ENCODE peak calls at places on chromosome 12, in nine cellular contexts. F is tibial artery, D is right atrium auricular region, T is bronchial epithelial cell, P is BJ, E is body of pancreas, A is AG10803, V is astrocyte, B is OCI-LY7. N is an unnamed sample.

GRCh38 chr12:62259311-62259992 is 752 bp upstream of the USP15 start:
- DNase-seq in B (peak; percentile 39), V (no peak), F (no peak), A (no peak), E (peak; percentile 44), D (no peak), P (no peak), T (peak; percentile 57), N (peak; percentile 5)

GRCh38 chr12:118175823-118176447 is 40.0 kb downstream of the PEBP1 start:
- DNase-seq in A (no peak), V (no peak), F (no peak), T (no peak), P (no peak), E (peak; percentile 27), D (no peak), B (peak; percentile 7), N (peak; percentile 28)

GRCh38 chr12:75722714-75723200 is 211.3 kb upstream of the KRR1 start:
- DNase-seq in A (peak; percentile 94), B (peak; percentile 21), E (peak; percentile 67), T (peak; percentile 88), V (peak; percentile 93), F (no peak), P (peak; percentile 68), D (peak; percentile 77), N (peak; percentile 17)

GRCh38 chr12:16307843-16308475 is 30.5 kb upstream of the SLC15A5 start:
- DNase-seq in P (no peak), A (no peak), T (peak; percentile 18), F (no peak), V (no peak), E (no peak), D (no peak), B (no peak), N (no peak)

GRCh38 chr12:116918464-116918863 is 7.7 kb downstream of the FBXW8 start:
- DNase-seq in B (no peak), F (no peak), A (no peak), E (no peak), V (no peak), D (no peak), P (no peak), T (no peak), N (no peak)

GRCh38 chr12:121513464-121514183 is 67.2 kb downstream of the KDM2B start:
- DNase-seq in F (no peak), D (no peak), P (no peak), A (no peak), B (peak; percentile 69), E (peak; percentile 41), V (no peak), T (peak; percentile 16), N (peak; percentile 86)

GRCh38 chr12:52204095-52204930 is 12.5 kb upstream of the KRT80 start:
- DNase-seq in D (no peak), E (no peak), F (peak; percentile 55), B (no peak), A (no peak), V (peak; percentile 51), P (no peak), T (peak; percentile 66), N (no peak)

GRCh38 chr12:45122776-45123380 is 72.0 kb upstream of the DBX2 start:
- DNase-seq in F (no peak), E (no peak), A (peak; percentile 31), B (no peak), D (no peak), V (peak; percentile 12), T (peak; percentile 55), P (no peak), N (no peak)

GRCh38 chr12:62677355-62677754 is 210.7 kb downstream of the MON2 start:
- DNase-seq in F (no peak), A (no peak), E (no peak), V (no peak), D (peak; percentile 28), B (no peak), P (no peak), T (no peak), N (no peak)

GRCh38 chr12:55745361-55746146 is 2.6 kb downstream of the GDF11 start:
- DNase-seq in E (no peak), D (no peak), A (no peak), T (no peak), B (peak; percentile 87), V (no peak), P (no peak), F (no peak), N (no peak)

GRCh38 chr12:66861157-66861750 is 182.4 kb upstream of the GRIP1 start:
- DNase-seq in F (peak; percentile 62), T (peak; percentile 58), A (peak; percentile 52), D (peak; percentile 76), B (peak; percentile 72), P (peak; percentile 0), V (peak; percentile 10), E (peak; percentile 45), N (peak; percentile 9)

GRCh38 chr12:46830731-46831334 is 5.0 kb upstream of the SLC38A4 start:
- DNase-seq in A (no peak), P (no peak), V (no peak), F (no peak), D (no peak), E (peak; percentile 25), T (peak; percentile 61), B (no peak), N (no peak)

GRCh38 chr12:22631863-22632463 is 7.0 kb downstream of the ETNK1 start:
- DNase-seq in V (no peak), E (no peak), T (peak; percentile 32), P (no peak), A (peak; percentile 13), B (peak; percentile 13), D (no peak), F (no peak), N (peak; percentile 11)

GRCh38 chr12:46843811-46844210 is 18.0 kb upstream of the SLC38A4 start:
- DNase-seq in D (no peak), T (no peak), A (peak; percentile 81), V (no peak), E (no peak), P (no peak), B (no peak), F (no peak), N (no peak)

GRCh38 chr12:130920711-130921381 is 32.9 kb upstream of the ADGRD1 start:
- DNase-seq in D (peak; percentile 96), F (peak; percentile 91), T (peak; percentile 32), V (no peak), B (no peak), E (peak; percentile 27), A (peak; percentile 95), P (peak; percentile 87), N (no peak)

GRCh38 chr12:26062566-26062965 is 62.3 kb downstream of the BHLHE41 start:
- DNase-seq in B (no peak), V (peak; percentile 85), T (peak; percentile 61), E (no peak), D (no peak), A (peak; percentile 77), F (no peak), P (no peak), N (no peak)

GRCh38 chr12:121795029-121795977 is 1.8 kb upstream of the RHOF start:
- DNase-seq in E (peak; percentile 90), F (peak; percentile 93), P (no peak), V (no peak), T (peak; percentile 71), D (peak; percentile 95), B (peak; percentile 83), A (peak; percentile 77), N (peak; percentile 86)

GRCh38 chr12:4091001-4091789 is 182.4 kb upstream of the CCND2 start:
- DNase-seq in D (no peak), F (no peak), P (no peak), E (no peak), A (no peak), T (no peak), V (no peak), B (no peak), N (no peak)

GRCh38 chr12:16037533-16037932 is 126.4 kb downstream of the DERA start:
- DNase-seq in V (no peak), T (no peak), A (no peak), E (no peak), F (no peak), D (no peak), P (no peak), B (no peak), N (no peak)

GRCh38 chr12:75837700-75838099 is 193.9 kb downstream of the PHLDA1 start:
- DNase-seq in B (no peak), V (no peak), T (no peak), F (no peak), A (no peak), E (peak; percentile 28), D (no peak), P (no peak), N (no peak)

GRCh38 chr12:68271346-68271745 is 17.9 kb upstream of the IL22 start:
- DNase-seq in F (no peak), E (no peak), D (no peak), P (no peak), V (peak; percentile 70), T (no peak), A (peak; percentile 32), B (no peak), N (no peak)
- TF ChIP-seq CTCF in F (no peak), E (no peak), D (no peak), P (no peak), V (no peak), T (no peak), A (no peak), B (no peak), N (no peak)

DNA sequence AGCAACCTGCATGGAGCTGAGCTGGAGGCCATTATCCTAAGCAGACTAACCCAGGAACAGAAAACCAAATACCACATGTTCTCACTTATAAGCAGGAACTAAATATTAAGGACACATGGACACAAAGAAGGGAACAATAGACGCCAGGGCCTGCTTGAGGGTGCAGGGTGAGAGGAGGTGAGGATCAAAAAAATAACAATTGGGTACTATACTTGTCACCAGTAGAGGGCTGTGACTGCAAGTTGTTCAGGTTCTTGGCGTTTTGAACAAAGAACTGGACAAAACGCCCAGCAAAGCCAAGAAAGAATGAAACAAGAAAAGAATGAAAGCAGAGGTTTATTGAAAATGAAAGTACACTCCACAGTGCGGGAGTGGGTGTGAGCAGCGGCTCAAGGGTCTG is 208.5 kb upstream of the NEDD1 start:
- DNase-seq in F (no peak), D (no peak), V (no peak), B (no peak), A (peak; percentile 4), T (no peak), P (no peak), E (no peak), N (no peak)
- TF ChIP-seq CTCF in F (no peak), D (no peak), V (no peak), B (no peak), A (peak; percentile 39), T (no peak), P (peak; percentile 15), E (no peak), N (no peak)

GRCh38 chr12:109640961-109641360 is 67.4 kb downstream of the MVK start:
- DNase-seq in T (no peak), D (no peak), B (no peak), F (no peak), E (no peak), A (no peak), V (no peak), P (no peak), N (no peak)
- TF ChIP-seq CTCF in T (no peak), D (no peak), B (no peak), F (no peak), E (no peak), A (no peak), V (no peak), P (no peak), N (no peak)

DNA sequence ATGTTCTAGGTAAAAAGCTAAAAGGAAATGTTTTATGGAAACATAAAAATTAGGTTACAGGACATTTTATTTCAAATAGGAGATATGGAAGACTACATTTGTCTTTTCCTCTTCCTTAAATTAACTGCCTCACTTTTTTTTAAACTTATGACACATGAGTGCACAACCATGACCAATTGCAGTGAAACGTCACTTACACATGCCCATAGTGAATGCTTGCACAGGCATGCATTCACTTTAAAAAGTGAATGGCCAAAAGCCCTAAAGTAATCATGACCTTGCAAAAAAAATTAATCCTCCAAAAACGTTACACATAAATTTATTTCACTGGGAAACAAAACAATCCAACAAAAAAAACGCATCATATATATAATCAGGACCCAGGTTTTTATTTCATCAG is 343.2 kb upstream of the TMTC1 start:
- DNase-seq in B (no peak), D (no peak), P (no peak), F (no peak), V (no peak), E (no peak), T (peak; percentile 72), A (no peak), N (no peak)
- TF ChIP-seq CTCF in B (no peak), D (no peak), P (no peak), F (no peak), V (no peak), E (no peak), T (no peak), A (no peak), N (no peak)